ENCODE peak calls at places on chromosomes 5 and 9, in five cellular contexts. D is coronary artery; J is CD8-positive, alpha-beta T cell; Q is pancreas; F is GM13976. M is an unnamed sample.
A peak's percentile ranks its signal among the peaks of the same experiment; 100 is the strongest.

GRCh38 chr5:109161914-109162683 is 247.7 kb downstream of the PJA2 start:
- DNase-seq in D (no peak), J (no peak), Q (no peak), F (no peak), M (no peak)

GRCh38 chr9:109241931-109242330 is 74.9 kb upstream of the FRRS1L start:
- DNase-seq in D (no peak), J (no peak), Q (no peak), F (no peak), M (no peak)

GRCh38 chr9:70480405-70480980 is 66.0 kb upstream of the KLF9 start:
- DNase-seq in D (peak; percentile 95), J (no peak), Q (peak; percentile 86), F (no peak), M (peak; percentile 85)

GRCh38 chr9:99472240-99472915 is 250.3 kb downstream of the SEC61B start:
- DNase-seq in D (no peak), J (no peak), Q (no peak), F (no peak), M (no peak)

GRCh38 chr5:148858547-148858946 is 32.1 kb downstream of the ADRB2 start:
- DNase-seq in D (no peak), J (no peak), Q (no peak), F (no peak), M (no peak)

GRCh38 chr9:119078015-119078414 is 291.2 kb downstream of the BRINP1 start:
- DNase-seq in D (no peak), J (no peak), Q (no peak), F (no peak), M (no peak)

GRCh38 chr9:85960688-85961093 is 19.7 kb downstream of the NAA35 start:
- DNase-seq in D (no peak), J (no peak), Q (no peak), F (no peak), M (no peak)

GRCh38 chr5:160508780-160509361 is 87.2 kb downstream of the PTTG1 start:
- DNase-seq in D (no peak), J (peak; percentile 52), Q (no peak), F (peak; percentile 77), M (no peak)

GRCh38 chr5:19554524-19554923 is 433.5 kb downstream of the CDH18 start:
- DNase-seq in D (no peak), J (no peak), Q (no peak), F (no peak), M (no peak)

GRCh38 chr5:17228833-17229291 is 11.4 kb downstream of the BASP1 start:
- DNase-seq in D (no peak), J (no peak), Q (no peak), F (peak; percentile 32), M (no peak)

GRCh38 chr9:108296056-108296455 is 559.7 kb downstream of the ACTL7B start:
- DNase-seq in D (no peak), J (no peak), Q (no peak), F (no peak), M (no peak)

GRCh38 chr5:154288145-154288544 is 97.6 kb downstream of the GALNT10 start:
- DNase-seq in D (no peak), J (no peak), Q (no peak), F (no peak), M (peak; percentile 38)

GRCh38 chr9:4674783-4675182 is 4.6 kb upstream of the CDC37L1 start:
- DNase-seq in D (no peak), J (no peak), Q (no peak), F (no peak), M (no peak)

GRCh38 chr9:13992136-13992798 is 321.7 kb downstream of the NFIB start:
- DNase-seq in D (no peak), J (no peak), Q (no peak), F (no peak), M (no peak)

GRCh38 chr5:4994994-4995393 is 145.1 kb upstream of the ADAMTS16 start:
- DNase-seq in D (no peak), J (no peak), Q (no peak), F (no peak), M (no peak)

GRCh38 chr9:77933019-77933418 is 98.6 kb downstream of the GNAQ start:
- DNase-seq in D (no peak), J (no peak), Q (no peak), F (no peak), M (no peak)

GRCh38 chr9:109956811-109957440 is 176.9 kb downstream of the PALM2AKAP2 start:
- DNase-seq in D (no peak), J (no peak), Q (no peak), F (no peak), M (no peak)

GRCh38 chr9:36532353-36532752 is 40.3 kb upstream of the MELK start:
- DNase-seq in D (no peak), J (no peak), Q (no peak), F (no peak), M (no peak)

GRCh38 chr9:14066815-14067214 is 247.1 kb downstream of the NFIB start:
- DNase-seq in D (no peak), J (no peak), Q (no peak), F (no peak), M (no peak)

GRCh38 chr5:65803699-65804426 is 81.9 kb downstream of the NLN start:
- DNase-seq in D (no peak), J (no peak), Q (no peak), F (no peak), M (no peak)

GRCh38 chr5:76372320-76373054 is 30.6 kb upstream of the IQGAP2 start:
- DNase-seq in D (no peak), J (no peak), Q (peak; percentile 51), F (no peak), M (no peak)

GRCh38 chr9:127336708-127337352 is 60.1 kb upstream of the SLC2A8 start:
- DNase-seq in D (peak; percentile 90), J (no peak), Q (no peak), F (no peak), M (no peak)

GRCh38 chr5:64767959-64768357 is 533 bp downstream of the SREK1IP1 start:
- DNase-seq in D (peak; percentile 69), J (peak; percentile 18), Q (no peak), F (no peak), M (no peak)

GRCh38 chr5:89280103-89281037 is 397.4 kb upstream of the MEF2C start:
- DNase-seq in D (no peak), J (no peak), Q (no peak), F (no peak), M (no peak)

GRCh38 chr9:22030101-22030598 is 21.0 kb upstream of the CDKN2B start:
- DNase-seq in D (no peak), J (no peak), Q (no peak), F (no peak), M (no peak)

GRCh38 chr5:54347221-54347865 is 37.0 kb upstream of the ARL15 start:
- DNase-seq in D (no peak), J (no peak), Q (no peak), F (no peak), M (no peak)

GRCh38 chr9:75086443-75087278 is 1.3 kb downstream of the NMRK1 start:
- DNase-seq in D (no peak), J (no peak), Q (no peak), F (no peak), M (no peak)

GRCh38 chr9:120402741-120403542 is 177.0 kb downstream of the CDK5RAP2 start:
- DNase-seq in D (no peak), J (no peak), Q (no peak), F (no peak), M (no peak)

GRCh38 chr5:149962040-149962439 is 1.5 kb downstream of the SLC26A2 start:
- DNase-seq in D (no peak), J (no peak), Q (no peak), F (no peak), M (no peak)

GRCh38 chr9:123637940-123638634 is 282.1 kb downstream of the CRB2 start:
- DNase-seq in D (no peak), J (peak; percentile 20), Q (no peak), F (no peak), M (peak; percentile 54)

GRCh38 chr5:112930082-112930344 is 8.0 kb upstream of the REEP5 start:
- DNase-seq in D (no peak), J (peak; percentile 38), Q (no peak), F (peak; percentile 37), M (no peak)

GRCh38 chr5:39461007-39461682 is 36.4 kb upstream of the DAB2 start:
- DNase-seq in D (no peak), J (no peak), Q (no peak), F (no peak), M (no peak)

GRCh38 chr5:41048986-41049385 is 22.2 kb downstream of the MROH2B start:
- DNase-seq in D (no peak), J (no peak), Q (no peak), F (no peak), M (no peak)

GRCh38 chr9:109498195-109499060 is at the start of gene PTPN3:
- DNase-seq in D (no peak), J (no peak), Q (no peak), F (peak; percentile 47), M (no peak)

GRCh38 chr5:180209137-180209581 is at the start of gene RASGEF1C:
- DNase-seq in D (no peak), J (peak; percentile 43), Q (peak; percentile 82), F (peak; percentile 88), M (peak; percentile 90)
- TF ChIP-seq CTCF in D (no peak), J (no peak), Q (no peak), F (peak; percentile 74), M (peak; percentile 53)

DNA sequence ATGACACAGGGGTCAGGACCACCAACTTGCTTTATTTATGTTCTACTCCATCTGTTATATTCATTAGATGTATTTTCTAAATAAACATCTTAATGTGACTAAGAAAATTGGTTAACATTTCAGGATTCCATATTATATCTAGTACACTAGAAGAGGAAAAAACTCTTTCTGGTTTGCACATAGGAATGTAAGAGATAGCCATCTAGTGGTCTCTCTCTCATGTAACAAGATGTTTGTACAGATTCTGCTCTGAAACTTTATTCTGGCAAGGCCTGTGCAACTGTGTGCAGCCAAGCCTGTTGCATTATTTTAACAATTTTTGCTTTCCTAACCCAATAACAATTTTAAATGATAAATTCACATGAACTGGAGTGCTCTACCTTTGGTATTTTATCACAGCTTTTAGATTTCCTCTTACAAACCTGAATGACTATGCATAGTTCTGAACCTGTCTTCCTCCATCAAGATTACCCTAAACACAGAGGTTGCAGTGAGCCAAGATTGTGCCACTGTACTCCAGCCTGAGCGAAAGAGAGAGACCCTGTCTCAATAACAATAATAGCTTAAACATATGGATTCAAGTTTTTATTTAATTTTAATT is 148.1 kb downstream of the GIN1 start:
- DNase-seq in D (no peak), J (no peak), Q (no peak), F (no peak), M (no peak)
- TF ChIP-seq CTCF in D (no peak), J (no peak), Q (no peak), F (peak; percentile 43), M (peak; percentile 69)

DNA sequence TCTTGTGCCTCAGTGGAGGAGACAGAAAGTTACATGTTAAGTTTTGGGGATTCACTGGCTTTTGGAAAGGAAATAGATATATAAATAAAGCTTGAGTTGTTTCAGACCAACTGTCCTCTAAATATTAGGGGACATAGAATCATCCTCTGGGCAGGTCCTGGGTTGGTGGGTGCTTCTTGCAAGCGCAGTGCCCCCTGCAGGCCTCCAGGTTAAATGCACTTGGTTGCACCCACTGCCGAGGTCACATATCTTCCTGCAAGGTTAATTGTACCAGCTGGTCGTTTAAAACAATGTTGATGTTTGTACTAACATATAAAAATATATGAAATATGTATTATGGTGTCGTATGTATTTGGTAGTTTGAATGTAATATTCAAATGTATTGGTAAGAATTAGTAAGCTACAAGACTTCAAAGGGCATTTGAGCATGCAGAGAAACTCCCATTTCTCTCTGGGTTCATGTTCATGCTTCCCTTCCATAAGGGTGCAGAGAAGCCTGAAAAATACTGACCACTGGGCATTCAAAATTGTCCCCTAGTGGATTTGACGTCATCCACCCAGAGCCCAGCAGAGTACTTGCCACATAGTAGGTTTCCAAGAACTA is 87.0 kb downstream of the ZNF618 start:
- DNase-seq in D (no peak), J (no peak), Q (no peak), F (peak; percentile 65), M (no peak)
- TF ChIP-seq CTCF in D (peak; percentile 37), J (peak; percentile 30), Q (peak; percentile 70), F (peak; percentile 49), M (peak; percentile 69)

GRCh38 chr5:141223112-141223783 is at the start of gene PCDHB14:
- DNase-seq in D (no peak), J (no peak), Q (no peak), F (no peak), M (no peak)
- TF ChIP-seq CTCF in D (no peak), J (no peak), Q (no peak), F (no peak), M (peak; percentile 51)